ENCODE peak calls at places on chromosomes 1 and 21, in four cellular contexts. G, P, F and J are unnamed samples.

GRCh38 chr1:34597877-34598514 is 156.9 kb upstream of the GJB5 start:
- DNase-seq in G (peak; percentile 75), P (peak; percentile 89), F (peak; percentile 52), J (peak; percentile 70)

GRCh38 chr1:27505420-27505680 is 15.4 kb upstream of the WASF2 start:
- DNase-seq in G (no peak), P (no peak), F (no peak), J (no peak)

GRCh38 chr1:60911980-60912692 is 170.2 kb upstream of the NFIA start:
- DNase-seq in G (no peak), P (peak; percentile 80), F (no peak), J (no peak)

GRCh38 chr1:44377925-44378784 is 23.1 kb upstream of the ERI3 start:
- DNase-seq in G (peak; percentile 76), P (peak; percentile 57), F (peak; percentile 73), J (peak; percentile 72)

GRCh38 chr1:170214117-170214979 is 68.6 kb downstream of the NTMT2 start:
- DNase-seq in G (no peak), P (no peak), F (no peak), J (no peak)

GRCh38 chr1:46179138-46180081 is 3.1 kb upstream of the P3R3URF start:
- DNase-seq in G (peak; percentile 89), P (peak; percentile 75), F (peak; percentile 81), J (peak; percentile 94)

GRCh38 chr1:152880907-152881306 is 2.8 kb downstream of the SMCP start:
- DNase-seq in G (no peak), P (no peak), F (no peak), J (no peak)

GRCh38 chr1:92923664-92924063 is 37.6 kb downstream of the DIPK1A start:
- DNase-seq in G (no peak), P (no peak), F (no peak), J (peak; percentile 20)

GRCh38 chr1:157948547-157949152 is 44.8 kb upstream of the KIRREL1 start:
- DNase-seq in G (peak; percentile 62), P (peak; percentile 4), F (peak; percentile 40), J (peak; percentile 65)

GRCh38 chr1:229037806-229038405 is 233.0 kb upstream of the RAB4A start:
- DNase-seq in G (no peak), P (no peak), F (no peak), J (peak; percentile 33)

GRCh38 chr1:18637553-18637960 is 6.9 kb downstream of the PAX7 start:
- DNase-seq in G (no peak), P (no peak), F (no peak), J (no peak)

GRCh38 chr1:186155594-186155993 is 219.5 kb downstream of the TPR start:
- DNase-seq in G (peak; percentile 75), P (peak; percentile 7), F (peak; percentile 17), J (peak; percentile 83)

GRCh38 chr1:246558041-246558440 is 8.0 kb downstream of the TFB2M start:
- DNase-seq in G (no peak), P (no peak), F (no peak), J (no peak)

GRCh38 chr1:85607126-85607912 is 26.8 kb downstream of the CCN1 start:
- DNase-seq in G (peak; percentile 99), P (no peak), F (no peak), J (peak; percentile 91)

GRCh38 chr1:60942291-60942690 is 140.1 kb upstream of the NFIA start:
- DNase-seq in G (peak; percentile 87), P (no peak), F (no peak), J (peak; percentile 30)

GRCh38 chr1:107821340-107821739 is 143.6 kb downstream of the VAV3 start:
- DNase-seq in G (peak; percentile 6), P (no peak), F (no peak), J (no peak)

GRCh38 chr1:55275976-55276375 is 60.8 kb upstream of the USP24 start:
- DNase-seq in G (no peak), P (no peak), F (no peak), J (no peak)

GRCh38 chr1:223456747-223457146 is 63.5 kb downstream of the CCDC185 start:
- DNase-seq in G (no peak), P (no peak), F (no peak), J (no peak)

GRCh38 chr1:57124768-57125446 is 159.1 kb upstream of the C8B start:
- DNase-seq in G (peak; percentile 6), P (no peak), F (no peak), J (no peak)

GRCh38 chr21:39384674-39385298 is 35.9 kb upstream of the HMGN1 start:
- DNase-seq in G (peak; percentile 55), P (no peak), F (no peak), J (no peak)

GRCh38 chr1:48674641-48675040 is 102.0 kb downstream of the BEND5 start:
- DNase-seq in G (peak; percentile 47), P (no peak), F (no peak), J (peak; percentile 68)

GRCh38 chr1:210516675-210517459 is 188.2 kb downstream of the HHAT start:
- DNase-seq in G (no peak), P (no peak), F (no peak), J (no peak)

GRCh38 chr1:33610864-33611455 is 138.5 kb downstream of the ZSCAN20 start:
- DNase-seq in G (no peak), P (no peak), F (no peak), J (no peak)

GRCh38 chr1:57512386-57512785 is 88.5 kb upstream of the DAB1 start:
- DNase-seq in G (no peak), P (peak; percentile 47), F (no peak), J (no peak)

GRCh38 chr1:154485106-154485505 is 16.9 kb upstream of the TDRD10 start:
- DNase-seq in G (no peak), P (no peak), F (peak; percentile 85), J (no peak)

GRCh38 chr1:68673771-68674170 is 176.9 kb upstream of the DEPDC1 start:
- DNase-seq in G (no peak), P (no peak), F (no peak), J (peak; percentile 68)

GRCh38 chr1:185017338-185017737 is 28.0 kb upstream of the RNF2 start:
- DNase-seq in G (peak; percentile 83), P (no peak), F (no peak), J (peak; percentile 92)

GRCh38 chr1:13587256-13588030 is 3.8 kb downstream of the PDPN start:
- DNase-seq in G (no peak), P (no peak), F (no peak), J (peak; percentile 57)

GRCh38 chr1:46615735-46616134 is 876 bp downstream of the MOB3C start:
- DNase-seq in G (no peak), P (no peak), F (no peak), J (no peak)

GRCh38 chr21:46155514-46156377 is at the start of gene FTCD:
- DNase-seq in G (no peak), P (no peak), F (no peak), J (no peak)

GRCh38 chr1:43062527-43063080 is 103.9 kb upstream of the SLC2A1 start:
- DNase-seq in G (no peak), P (no peak), F (no peak), J (no peak)